ENCODE peak calls at places on chromosome 1, in ten cellular contexts. One of them, this sample, is unnamed.

GRCh38 chr1:231806623-231807470 is 180.3 kb downstream of the DISC1 start:
- DNase-seq in bronchial epithelial cell: peak
- DNase-seq in cardiac fibroblast: no peak
- DNase-seq in activated B cell treated with CpG ODN at 0.5 μM for 24 hours: peak
- DNase-seq in GM20000: peak
- DNase-seq in fibroblast of pulmonary artery: peak
- DNase-seq in fibroblast of the aortic adventitia: no peak
- DNase-seq in spleen: peak
- DNase-seq in endothelial cell: peak
- DNase-seq in OCI-LY7: peak
- DNase-seq in this sample: no peak

GRCh38 chr1:19251305-19252196 is at the start of the genes EMC1 and MRTO4:
- DNase-seq in activated B cell treated with CpG ODN at 0.5 μM for 24 hours: peak
- DNase-seq in bronchial epithelial cell: peak
- DNase-seq in fibroblast of the aortic adventitia: peak
- DNase-seq in fibroblast of pulmonary artery: peak
- DNase-seq in OCI-LY7: peak
- DNase-seq in endothelial cell: peak
- DNase-seq in cardiac fibroblast: peak
- DNase-seq in spleen: peak
- DNase-seq in GM20000: peak
- DNase-seq in this sample: peak

GRCh38 chr1:33684346-33685122 is 179.3 kb upstream of the HMGB4 start:
- DNase-seq in endothelial cell: no peak
- DNase-seq in activated B cell treated with CpG ODN at 0.5 μM for 24 hours: no peak
- DNase-seq in fibroblast of pulmonary artery: no peak
- DNase-seq in OCI-LY7: no peak
- DNase-seq in spleen: no peak
- DNase-seq in GM20000: no peak
- DNase-seq in cardiac fibroblast: no peak
- DNase-seq in fibroblast of the aortic adventitia: peak
- DNase-seq in bronchial epithelial cell: no peak
- DNase-seq in this sample: no peak

GRCh38 chr1:1393014-1393413 is 6.1 kb downstream of the CCNL2 start:
- DNase-seq in activated B cell treated with CpG ODN at 0.5 μM for 24 hours: no peak
- DNase-seq in cardiac fibroblast: no peak
- DNase-seq in OCI-LY7: no peak
- DNase-seq in bronchial epithelial cell: no peak
- DNase-seq in endothelial cell: no peak
- DNase-seq in spleen: no peak
- DNase-seq in fibroblast of the aortic adventitia: no peak
- DNase-seq in GM20000: no peak
- DNase-seq in fibroblast of pulmonary artery: no peak
- DNase-seq in this sample: no peak

GRCh38 chr1:21335750-21336168 is 45.5 kb upstream of the ECE1 start:
- DNase-seq in fibroblast of the aortic adventitia: no peak
- DNase-seq in fibroblast of pulmonary artery: no peak
- DNase-seq in cardiac fibroblast: no peak
- DNase-seq in spleen: peak
- DNase-seq in endothelial cell: no peak
- DNase-seq in activated B cell treated with CpG ODN at 0.5 μM for 24 hours: no peak
- DNase-seq in GM20000: no peak
- DNase-seq in OCI-LY7: no peak
- DNase-seq in bronchial epithelial cell: peak
- DNase-seq in this sample: no peak

GRCh38 chr1:108877858-108878257 is 1.1 kb downstream of the GPSM2 start:
- DNase-seq in activated B cell treated with CpG ODN at 0.5 μM for 24 hours: no peak
- DNase-seq in cardiac fibroblast: peak
- DNase-seq in GM20000: peak
- DNase-seq in fibroblast of pulmonary artery: peak
- DNase-seq in OCI-LY7: peak
- DNase-seq in spleen: no peak
- DNase-seq in fibroblast of the aortic adventitia: peak
- DNase-seq in bronchial epithelial cell: peak
- DNase-seq in endothelial cell: no peak
- DNase-seq in this sample: no peak

GRCh38 chr1:113401067-113401466 is 10.8 kb downstream of the MAGI3 start:
- DNase-seq in activated B cell treated with CpG ODN at 0.5 μM for 24 hours: no peak
- DNase-seq in fibroblast of pulmonary artery: no peak
- DNase-seq in bronchial epithelial cell: no peak
- DNase-seq in GM20000: no peak
- DNase-seq in fibroblast of the aortic adventitia: peak
- DNase-seq in spleen: no peak
- DNase-seq in cardiac fibroblast: peak
- DNase-seq in endothelial cell: no peak
- DNase-seq in OCI-LY7: no peak
- DNase-seq in this sample: no peak

GRCh38 chr1:36981126-36981525 is 53.2 kb downstream of the GRIK3 start:
- DNase-seq in spleen: no peak
- DNase-seq in GM20000: no peak
- DNase-seq in fibroblast of pulmonary artery: no peak
- DNase-seq in bronchial epithelial cell: no peak
- DNase-seq in OCI-LY7: no peak
- DNase-seq in cardiac fibroblast: no peak
- DNase-seq in activated B cell treated with CpG ODN at 0.5 μM for 24 hours: no peak
- DNase-seq in endothelial cell: no peak
- DNase-seq in fibroblast of the aortic adventitia: no peak
- DNase-seq in this sample: no peak

GRCh38 chr1:85109475-85109874 is 61.2 kb upstream of the MCOLN3 start:
- DNase-seq in spleen: no peak
- DNase-seq in GM20000: peak
- DNase-seq in cardiac fibroblast: peak
- DNase-seq in endothelial cell: peak
- DNase-seq in fibroblast of pulmonary artery: peak
- DNase-seq in activated B cell treated with CpG ODN at 0.5 μM for 24 hours: no peak
- DNase-seq in OCI-LY7: peak
- DNase-seq in fibroblast of the aortic adventitia: peak
- DNase-seq in bronchial epithelial cell: peak
- DNase-seq in this sample: no peak

GRCh38 chr1:24427469-24427862 is 11.9 kb downstream of the NIPAL3 start:
- DNase-seq in endothelial cell: no peak
- DNase-seq in bronchial epithelial cell: no peak
- DNase-seq in cardiac fibroblast: no peak
- DNase-seq in activated B cell treated with CpG ODN at 0.5 μM for 24 hours: no peak
- DNase-seq in OCI-LY7: no peak
- DNase-seq in spleen: no peak
- DNase-seq in fibroblast of pulmonary artery: no peak
- DNase-seq in GM20000: no peak
- DNase-seq in fibroblast of the aortic adventitia: no peak
- DNase-seq in this sample: no peak

GRCh38 chr1:111733996-111734369 is 5.2 kb downstream of the INKA2 start:
- DNase-seq in spleen: no peak
- DNase-seq in GM20000: no peak
- DNase-seq in fibroblast of pulmonary artery: no peak
- DNase-seq in fibroblast of the aortic adventitia: no peak
- DNase-seq in bronchial epithelial cell: no peak
- DNase-seq in OCI-LY7: no peak
- DNase-seq in activated B cell treated with CpG ODN at 0.5 μM for 24 hours: no peak
- DNase-seq in cardiac fibroblast: no peak
- DNase-seq in endothelial cell: no peak
- DNase-seq in this sample: no peak

GRCh38 chr1:245788269-245788668 is 633.5 kb downstream of the KIF26B start:
- DNase-seq in bronchial epithelial cell: peak
- DNase-seq in cardiac fibroblast: peak
- DNase-seq in fibroblast of the aortic adventitia: peak
- DNase-seq in GM20000: no peak
- DNase-seq in fibroblast of pulmonary artery: peak
- DNase-seq in activated B cell treated with CpG ODN at 0.5 μM for 24 hours: no peak
- DNase-seq in OCI-LY7: no peak
- DNase-seq in spleen: no peak
- DNase-seq in endothelial cell: no peak
- DNase-seq in this sample: no peak

GRCh38 chr1:183291802-183292515 is 105.9 kb downstream of the LAMC2 start:
- DNase-seq in fibroblast of pulmonary artery: peak
- DNase-seq in activated B cell treated with CpG ODN at 0.5 μM for 24 hours: no peak
- DNase-seq in bronchial epithelial cell: no peak
- DNase-seq in cardiac fibroblast: peak
- DNase-seq in GM20000: no peak
- DNase-seq in endothelial cell: no peak
- DNase-seq in OCI-LY7: no peak
- DNase-seq in spleen: no peak
- DNase-seq in fibroblast of the aortic adventitia: peak
- DNase-seq in this sample: no peak

GRCh38 chr1:216502528-216503162 is 79.4 kb upstream of the USH2A start:
- DNase-seq in fibroblast of the aortic adventitia: no peak
- DNase-seq in GM20000: no peak
- DNase-seq in bronchial epithelial cell: no peak
- DNase-seq in cardiac fibroblast: no peak
- DNase-seq in endothelial cell: no peak
- DNase-seq in activated B cell treated with CpG ODN at 0.5 μM for 24 hours: no peak
- DNase-seq in fibroblast of pulmonary artery: no peak
- DNase-seq in OCI-LY7: no peak
- DNase-seq in spleen: no peak
- DNase-seq in this sample: no peak

GRCh38 chr1:228374711-228375577 is 31.7 kb downstream of the TRIM11 start:
- DNase-seq in activated B cell treated with CpG ODN at 0.5 μM for 24 hours: no peak
- DNase-seq in fibroblast of the aortic adventitia: peak
- DNase-seq in fibroblast of pulmonary artery: peak
- DNase-seq in spleen: peak
- DNase-seq in bronchial epithelial cell: no peak
- DNase-seq in cardiac fibroblast: peak
- DNase-seq in endothelial cell: no peak
- DNase-seq in OCI-LY7: no peak
- DNase-seq in GM20000: no peak
- DNase-seq in this sample: peak

GRCh38 chr1:119549719-119550141 is 42.7 kb downstream of the HSD3B1 start:
- DNase-seq in cardiac fibroblast: peak
- DNase-seq in fibroblast of pulmonary artery: peak
- DNase-seq in spleen: no peak
- DNase-seq in GM20000: peak
- DNase-seq in endothelial cell: peak
- DNase-seq in activated B cell treated with CpG ODN at 0.5 μM for 24 hours: no peak
- DNase-seq in OCI-LY7: peak
- DNase-seq in fibroblast of the aortic adventitia: peak
- DNase-seq in bronchial epithelial cell: peak
- DNase-seq in this sample: no peak

DNA sequence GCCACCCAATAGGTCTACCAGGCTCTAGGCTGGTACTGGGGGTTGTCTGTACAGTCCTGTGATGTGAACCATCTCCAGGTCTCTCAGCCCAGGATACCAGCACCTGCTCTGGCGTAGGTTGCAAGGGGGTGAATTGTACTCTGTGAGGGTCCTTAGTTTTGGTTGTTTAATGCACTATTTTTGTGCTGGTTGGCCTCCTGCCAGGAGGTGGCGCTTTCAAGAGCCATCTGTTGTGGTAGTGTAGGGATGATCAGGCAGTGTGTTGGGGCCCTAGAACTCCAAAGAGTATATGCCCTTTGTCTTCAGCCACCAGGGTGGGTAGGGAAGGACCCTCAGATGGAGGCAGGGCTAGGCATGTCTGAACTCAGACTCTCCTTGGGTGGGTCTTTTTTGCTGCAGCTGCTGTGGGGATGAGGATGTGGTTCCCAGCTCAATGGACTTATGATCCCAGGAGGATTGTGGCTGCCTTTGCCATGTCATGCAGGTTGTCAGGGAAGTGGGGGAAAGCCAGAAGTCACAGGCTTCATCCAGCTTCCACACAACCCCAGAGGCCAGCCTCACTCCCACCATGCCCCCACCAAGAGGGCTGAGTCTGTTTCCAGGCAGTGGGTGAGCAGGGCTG is 301.8 kb upstream of the CHRM3 start:
- DNase-seq in activated B cell treated with CpG ODN at 0.5 μM for 24 hours: no peak
- DNase-seq in fibroblast of the aortic adventitia: no peak
- DNase-seq in fibroblast of pulmonary artery: no peak
- DNase-seq in cardiac fibroblast: no peak
- DNase-seq in spleen: no peak
- DNase-seq in GM20000: no peak
- DNase-seq in OCI-LY7: no peak
- DNase-seq in bronchial epithelial cell: no peak
- DNase-seq in endothelial cell: no peak
- DNase-seq in this sample: no peak
- TF ChIP-seq CTCF in activated B cell treated with CpG ODN at 0.5 μM for 24 hours: no peak
- TF ChIP-seq CTCF in fibroblast of the aortic adventitia: no peak
- TF ChIP-seq CTCF in fibroblast of pulmonary artery: no peak
- TF ChIP-seq CTCF in cardiac fibroblast: no peak
- TF ChIP-seq CTCF in spleen: no peak
- TF ChIP-seq CTCF in GM20000: no peak
- TF ChIP-seq CTCF in OCI-LY7: peak
- TF ChIP-seq CTCF in bronchial epithelial cell: no peak
- TF ChIP-seq CTCF in endothelial cell: no peak
- TF ChIP-seq CTCF in this sample: no peak

GRCh38 chr1:68372487-68372886 is 77.3 kb downstream of the RPE65 start:
- DNase-seq in cardiac fibroblast: no peak
- DNase-seq in bronchial epithelial cell: no peak
- DNase-seq in endothelial cell: no peak
- DNase-seq in spleen: no peak
- DNase-seq in GM20000: no peak
- DNase-seq in activated B cell treated with CpG ODN at 0.5 μM for 24 hours: no peak
- DNase-seq in fibroblast of the aortic adventitia: no peak
- DNase-seq in fibroblast of pulmonary artery: no peak
- DNase-seq in OCI-LY7: no peak
- DNase-seq in this sample: no peak
- TF ChIP-seq CTCF in cardiac fibroblast: no peak
- TF ChIP-seq CTCF in bronchial epithelial cell: no peak
- TF ChIP-seq CTCF in endothelial cell: peak
- TF ChIP-seq CTCF in spleen: no peak
- TF ChIP-seq CTCF in GM20000: no peak
- TF ChIP-seq CTCF in activated B cell treated with CpG ODN at 0.5 μM for 24 hours: no peak
- TF ChIP-seq CTCF in fibroblast of the aortic adventitia: peak
- TF ChIP-seq CTCF in fibroblast of pulmonary artery: no peak
- TF ChIP-seq CTCF in OCI-LY7: no peak
- TF ChIP-seq CTCF in this sample: no peak

DNA sequence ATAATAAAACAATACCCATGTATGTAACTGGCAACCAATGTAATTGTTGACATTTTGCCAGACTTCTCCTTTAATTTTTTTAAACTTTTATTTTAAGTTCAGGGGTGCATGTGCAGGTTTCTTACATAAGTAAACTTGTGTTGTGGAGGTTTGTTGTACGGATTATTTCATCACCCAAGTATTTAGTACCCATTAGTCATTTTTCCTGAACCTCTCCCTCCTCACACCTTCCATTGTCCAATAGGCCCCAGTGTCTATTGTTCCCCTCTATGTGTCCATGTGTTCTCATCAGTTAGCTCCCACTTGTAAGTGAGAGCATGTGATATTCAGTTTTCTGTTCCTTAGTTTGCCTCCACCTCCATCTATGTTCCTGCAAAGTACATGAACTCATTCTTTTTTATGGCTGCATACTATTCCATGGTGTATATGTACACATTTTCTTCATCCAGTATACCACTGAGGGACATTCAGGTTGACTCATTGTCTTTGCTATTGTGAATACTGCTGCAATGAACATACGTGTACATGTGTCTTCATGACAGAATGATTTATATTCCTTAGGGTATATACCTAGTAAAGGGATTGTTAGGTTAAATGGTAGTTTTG is 6.7 kb downstream of the DEPDC1 start:
- DNase-seq in fibroblast of pulmonary artery: peak
- DNase-seq in endothelial cell: no peak
- DNase-seq in bronchial epithelial cell: peak
- DNase-seq in fibroblast of the aortic adventitia: no peak
- DNase-seq in OCI-LY7: no peak
- DNase-seq in GM20000: no peak
- DNase-seq in cardiac fibroblast: no peak
- DNase-seq in activated B cell treated with CpG ODN at 0.5 μM for 24 hours: no peak
- DNase-seq in spleen: no peak
- DNase-seq in this sample: no peak
- TF ChIP-seq CTCF in fibroblast of pulmonary artery: no peak
- TF ChIP-seq CTCF in endothelial cell: no peak
- TF ChIP-seq CTCF in bronchial epithelial cell: no peak
- TF ChIP-seq CTCF in fibroblast of the aortic adventitia: no peak
- TF ChIP-seq CTCF in OCI-LY7: no peak
- TF ChIP-seq CTCF in GM20000: no peak
- TF ChIP-seq CTCF in cardiac fibroblast: no peak
- TF ChIP-seq CTCF in activated B cell treated with CpG ODN at 0.5 μM for 24 hours: no peak
- TF ChIP-seq CTCF in spleen: no peak
- TF ChIP-seq CTCF in this sample: no peak

GRCh38 chr1:8015036-8015808 is 10.9 kb downstream of the ERRFI1 start:
- DNase-seq in OCI-LY7: peak
- DNase-seq in fibroblast of pulmonary artery: peak
- DNase-seq in bronchial epithelial cell: peak
- DNase-seq in cardiac fibroblast: peak
- DNase-seq in endothelial cell: peak
- DNase-seq in spleen: no peak
- DNase-seq in GM20000: peak
- DNase-seq in fibroblast of the aortic adventitia: peak
- DNase-seq in activated B cell treated with CpG ODN at 0.5 μM for 24 hours: no peak
- DNase-seq in this sample: no peak
- TF ChIP-seq CTCF in OCI-LY7: peak
- TF ChIP-seq CTCF in fibroblast of pulmonary artery: peak
- TF ChIP-seq CTCF in bronchial epithelial cell: peak
- TF ChIP-seq CTCF in cardiac fibroblast: peak
- TF ChIP-seq CTCF in endothelial cell: peak
- TF ChIP-seq CTCF in spleen: no peak
- TF ChIP-seq CTCF in GM20000: peak
- TF ChIP-seq CTCF in fibroblast of the aortic adventitia: peak
- TF ChIP-seq CTCF in activated B cell treated with CpG ODN at 0.5 μM for 24 hours: no peak
- TF ChIP-seq CTCF in this sample: no peak